ENCODE peak calls at places on chromosomes 7 and 10, in six cellular contexts. One of them, this sample, is unnamed.

GRCh38 chr10:31999261-31999660 is 57.0 kb downstream of the KIF5B start:
- DNase-seq in fibroblast of lung: peak
- DNase-seq in right cardiac atrium: no peak
- DNase-seq in A549: no peak
- DNase-seq in RWPE2: no peak
- DNase-seq in heart left ventricle: no peak
- DNase-seq in this sample: no peak

GRCh38 chr7:141551080-141551772 is at the start of gene AGK:
- DNase-seq in heart left ventricle: peak
- DNase-seq in fibroblast of lung: peak
- DNase-seq in A549: peak
- DNase-seq in RWPE2: peak
- DNase-seq in right cardiac atrium: peak
- DNase-seq in this sample: peak

GRCh38 chr10:81026597-81026996 is 488.9 kb downstream of the SH2D4B start:
- DNase-seq in right cardiac atrium: no peak
- DNase-seq in heart left ventricle: no peak
- DNase-seq in RWPE2: no peak
- DNase-seq in fibroblast of lung: peak
- DNase-seq in A549: no peak
- DNase-seq in this sample: no peak

GRCh38 chr10:68137174-68137573 is 27.9 kb downstream of the MYPN start:
- DNase-seq in A549: no peak
- DNase-seq in fibroblast of lung: peak
- DNase-seq in RWPE2: no peak
- DNase-seq in heart left ventricle: no peak
- DNase-seq in right cardiac atrium: no peak
- DNase-seq in this sample: no peak

GRCh38 chr10:34380816-34381215 is 434.3 kb downstream of the PARD3 start:
- DNase-seq in fibroblast of lung: no peak
- DNase-seq in heart left ventricle: no peak
- DNase-seq in A549: no peak
- DNase-seq in RWPE2: no peak
- DNase-seq in right cardiac atrium: no peak
- DNase-seq in this sample: no peak

GRCh38 chr10:64574371-64574770 is 1053.2 kb downstream of the REEP3 start:
- DNase-seq in right cardiac atrium: no peak
- DNase-seq in fibroblast of lung: no peak
- DNase-seq in RWPE2: no peak
- DNase-seq in heart left ventricle: no peak
- DNase-seq in A549: no peak
- DNase-seq in this sample: no peak

GRCh38 chr10:78853864-78854263 is 214.9 kb upstream of the ZMIZ1 start:
- DNase-seq in right cardiac atrium: no peak
- DNase-seq in heart left ventricle: no peak
- DNase-seq in fibroblast of lung: no peak
- DNase-seq in RWPE2: no peak
- DNase-seq in A549: peak
- DNase-seq in this sample: no peak

GRCh38 chr7:22571776-22572175 is 71.8 kb upstream of the STEAP1B start:
- DNase-seq in heart left ventricle: no peak
- DNase-seq in RWPE2: no peak
- DNase-seq in right cardiac atrium: no peak
- DNase-seq in A549: no peak
- DNase-seq in fibroblast of lung: no peak
- DNase-seq in this sample: no peak

GRCh38 chr10:91891285-91892001 is 17.8 kb downstream of the FGFBP3 start:
- DNase-seq in fibroblast of lung: peak
- DNase-seq in right cardiac atrium: no peak
- DNase-seq in heart left ventricle: no peak
- DNase-seq in A549: peak
- DNase-seq in RWPE2: no peak
- DNase-seq in this sample: no peak

GRCh38 chr10:78914502-78915330 is 154.1 kb upstream of the ZMIZ1 start:
- DNase-seq in heart left ventricle: no peak
- DNase-seq in right cardiac atrium: no peak
- DNase-seq in A549: no peak
- DNase-seq in fibroblast of lung: peak
- DNase-seq in RWPE2: no peak
- DNase-seq in this sample: no peak

GRCh38 chr10:132880148-132880981 is 62.0 kb downstream of the CFAP46 start:
- DNase-seq in right cardiac atrium: no peak
- DNase-seq in A549: no peak
- DNase-seq in fibroblast of lung: no peak
- DNase-seq in heart left ventricle: no peak
- DNase-seq in RWPE2: peak
- DNase-seq in this sample: no peak

DNA sequence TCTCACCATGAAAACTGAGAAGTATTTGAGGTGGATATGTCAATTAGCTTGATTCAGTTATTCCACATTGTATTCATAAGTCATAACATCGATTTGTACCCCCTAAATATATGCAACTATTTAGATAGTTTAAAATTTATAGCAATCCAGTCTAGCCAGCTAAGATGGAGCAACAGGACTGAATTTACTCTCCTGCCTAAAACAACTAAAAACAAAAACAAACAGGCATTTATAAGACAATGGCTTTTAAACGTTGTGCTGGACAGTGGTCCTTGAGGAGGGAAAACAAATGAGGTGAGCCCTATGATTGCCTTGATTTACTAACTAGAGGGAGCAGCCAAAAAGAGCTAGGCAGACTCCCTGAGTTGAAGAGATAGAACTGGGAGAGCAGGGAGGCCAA is 814 bp upstream of the GPAM start:
- DNase-seq in fibroblast of lung: no peak
- DNase-seq in right cardiac atrium: no peak
- DNase-seq in RWPE2: no peak
- DNase-seq in heart left ventricle: no peak
- DNase-seq in A549: no peak
- DNase-seq in this sample: no peak
- H3K27ac ChIP-seq in fibroblast of lung: no peak
- H3K27ac ChIP-seq in right cardiac atrium: no peak
- H3K27ac ChIP-seq in RWPE2: no peak
- H3K27ac ChIP-seq in heart left ventricle: peak
- H3K27ac ChIP-seq in A549: peak
- H3K27ac ChIP-seq in this sample: no peak

GRCh38 chr10:124669141-124669823 is 74.9 kb downstream of the FAM53B start:
- DNase-seq in right cardiac atrium: peak
- DNase-seq in RWPE2: no peak
- DNase-seq in A549: no peak
- DNase-seq in heart left ventricle: no peak
- DNase-seq in fibroblast of lung: no peak
- DNase-seq in this sample: no peak

GRCh38 chr10:124668517-124669051 is 75.6 kb downstream of the FAM53B start:
- DNase-seq in RWPE2: no peak
- DNase-seq in heart left ventricle: no peak
- DNase-seq in A549: no peak
- DNase-seq in fibroblast of lung: no peak
- DNase-seq in right cardiac atrium: peak
- DNase-seq in this sample: no peak

GRCh38 chr10:124670849-124671248 is 73.3 kb downstream of the FAM53B start:
- DNase-seq in A549: no peak
- DNase-seq in RWPE2: no peak
- DNase-seq in fibroblast of lung: no peak
- DNase-seq in right cardiac atrium: peak
- DNase-seq in heart left ventricle: no peak
- DNase-seq in this sample: no peak

GRCh38 chr10:124671486-124672075 is 72.6 kb downstream of the FAM53B start:
- DNase-seq in A549: peak
- DNase-seq in fibroblast of lung: peak
- DNase-seq in right cardiac atrium: peak
- DNase-seq in RWPE2: no peak
- DNase-seq in heart left ventricle: peak
- DNase-seq in this sample: no peak

DNA sequence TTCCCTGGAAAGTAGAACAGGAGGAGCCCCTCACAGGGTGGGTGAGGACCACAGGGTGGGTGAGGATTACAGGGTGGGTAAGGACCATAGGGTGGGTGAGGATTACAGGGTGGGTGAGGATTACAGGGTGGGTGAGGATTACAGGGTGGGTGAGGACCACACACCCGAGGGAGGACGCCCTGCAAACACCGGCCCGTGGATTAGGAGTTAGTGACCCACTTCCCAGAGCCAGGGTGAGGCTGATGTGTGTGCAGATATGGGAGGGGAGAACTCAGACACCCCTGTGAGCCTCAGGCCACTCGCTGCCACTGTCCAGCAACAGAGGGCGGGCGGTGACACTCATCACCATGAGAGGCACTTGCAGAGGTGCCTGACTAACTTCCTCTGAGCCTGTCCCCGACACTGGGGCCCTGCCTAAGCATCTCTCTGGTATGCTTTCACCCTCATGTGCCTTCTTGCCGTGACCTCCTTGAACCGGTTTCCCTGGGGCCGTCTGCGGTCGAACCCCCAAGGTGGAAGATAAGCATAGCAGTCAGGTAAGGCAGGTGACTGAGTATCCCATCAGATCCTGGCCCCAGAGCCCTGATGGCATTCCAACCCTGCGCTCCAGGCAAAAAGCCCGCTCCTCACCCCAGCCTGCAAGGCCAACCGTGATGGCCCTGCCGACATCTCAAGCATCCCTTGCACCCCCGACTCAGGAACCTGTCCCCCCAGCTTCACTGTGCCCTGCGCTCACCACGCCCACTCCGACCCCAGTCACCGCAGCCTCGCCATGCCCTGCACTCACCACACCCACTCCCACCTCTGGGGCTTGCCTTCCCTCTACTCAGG is 74.1 kb downstream of the FAM53B start:
- DNase-seq in RWPE2: no peak
- DNase-seq in right cardiac atrium: peak
- DNase-seq in fibroblast of lung: no peak
- DNase-seq in A549: no peak
- DNase-seq in heart left ventricle: no peak
- DNase-seq in this sample: no peak
- H3K27ac ChIP-seq in RWPE2: no peak
- H3K27ac ChIP-seq in right cardiac atrium: peak
- H3K27ac ChIP-seq in fibroblast of lung: no peak
- H3K27ac ChIP-seq in A549: no peak
- H3K27ac ChIP-seq in heart left ventricle: no peak
- H3K27ac ChIP-seq in this sample: no peak

GRCh38 chr7:130988443-130988842 is 254.4 kb upstream of the KLF14 start:
- DNase-seq in fibroblast of lung: peak
- DNase-seq in heart left ventricle: no peak
- DNase-seq in A549: no peak
- DNase-seq in RWPE2: no peak
- DNase-seq in right cardiac atrium: no peak
- DNase-seq in this sample: no peak

GRCh38 chr7:130986271-130986690 is 252.3 kb upstream of the KLF14 start:
- DNase-seq in heart left ventricle: no peak
- DNase-seq in fibroblast of lung: no peak
- DNase-seq in right cardiac atrium: no peak
- DNase-seq in A549: no peak
- DNase-seq in RWPE2: no peak
- DNase-seq in this sample: no peak

GRCh38 chr7:130990178-130990832 is 256.3 kb upstream of the KLF14 start:
- DNase-seq in RWPE2: no peak
- DNase-seq in heart left ventricle: no peak
- DNase-seq in fibroblast of lung: no peak
- DNase-seq in right cardiac atrium: no peak
- DNase-seq in A549: no peak
- DNase-seq in this sample: no peak

GRCh38 chr7:130987092-130987491 is 253.1 kb upstream of the KLF14 start:
- DNase-seq in heart left ventricle: no peak
- DNase-seq in A549: peak
- DNase-seq in right cardiac atrium: no peak
- DNase-seq in RWPE2: no peak
- DNase-seq in fibroblast of lung: peak
- DNase-seq in this sample: no peak

DNA sequence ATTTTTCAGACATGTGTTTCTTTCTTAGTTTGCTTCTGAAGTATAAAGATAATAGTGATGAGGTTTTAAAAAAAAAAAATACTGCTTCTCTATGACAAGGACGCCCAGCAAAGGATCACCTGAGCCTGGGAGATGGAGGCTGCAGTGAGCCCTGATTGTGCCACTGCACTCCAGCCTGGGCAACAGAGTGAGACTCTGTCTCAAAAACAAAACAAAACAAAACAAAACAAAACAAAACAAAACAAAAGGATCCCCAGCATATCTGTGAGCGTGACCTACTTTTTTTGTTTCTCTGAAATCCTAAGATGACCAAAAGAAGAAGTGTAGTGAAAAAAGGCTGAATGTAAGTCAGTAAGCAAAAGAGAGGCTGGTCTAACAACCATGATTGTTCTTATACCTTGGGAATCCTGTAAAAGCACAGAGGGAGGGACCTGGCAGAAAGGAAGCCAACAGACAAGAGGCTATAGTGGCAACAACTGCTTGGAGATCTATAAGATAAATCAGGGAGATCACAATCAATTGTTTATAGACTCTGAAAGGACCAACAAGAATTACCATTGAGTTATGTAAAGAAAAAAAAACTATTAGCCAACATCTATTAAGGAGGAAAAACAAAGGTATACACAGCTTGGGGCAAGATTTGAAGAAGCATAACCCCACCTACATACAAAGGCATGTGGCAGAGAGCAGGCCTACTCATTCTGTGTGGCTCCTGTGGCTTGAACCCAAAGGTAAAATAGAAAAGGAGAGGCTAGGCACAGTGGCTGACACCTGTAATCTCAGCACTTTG is 255.2 kb upstream of the KLF14 start:
- DNase-seq in heart left ventricle: no peak
- DNase-seq in fibroblast of lung: no peak
- DNase-seq in A549: no peak
- DNase-seq in RWPE2: no peak
- DNase-seq in right cardiac atrium: no peak
- DNase-seq in this sample: no peak
- H3K27ac ChIP-seq in heart left ventricle: peak
- H3K27ac ChIP-seq in fibroblast of lung: peak
- H3K27ac ChIP-seq in A549: no peak
- H3K27ac ChIP-seq in RWPE2: no peak
- H3K27ac ChIP-seq in right cardiac atrium: no peak
- H3K27ac ChIP-seq in this sample: no peak

GRCh38 chr7:2242541-2243482 is 786 bp downstream of the NUDT1 start:
- DNase-seq in RWPE2: no peak
- DNase-seq in heart left ventricle: no peak
- DNase-seq in right cardiac atrium: no peak
- DNase-seq in A549: peak
- DNase-seq in fibroblast of lung: peak
- DNase-seq in this sample: no peak

GRCh38 chr7:2245883-2246679 is 4.1 kb downstream of the NUDT1 start:
- DNase-seq in right cardiac atrium: no peak
- DNase-seq in A549: no peak
- DNase-seq in RWPE2: no peak
- DNase-seq in fibroblast of lung: no peak
- DNase-seq in heart left ventricle: peak
- DNase-seq in this sample: no peak

GRCh38 chr7:2244404-2244803 is 2.4 kb downstream of the NUDT1 start:
- DNase-seq in RWPE2: no peak
- DNase-seq in fibroblast of lung: no peak
- DNase-seq in right cardiac atrium: no peak
- DNase-seq in heart left ventricle: no peak
- DNase-seq in A549: no peak
- DNase-seq in this sample: no peak

GRCh38 chr7:2241580-2242540 is at the start of the genes MRM2 and NUDT1:
- DNase-seq in heart left ventricle: peak
- DNase-seq in fibroblast of lung: peak
- DNase-seq in RWPE2: peak
- DNase-seq in right cardiac atrium: peak
- DNase-seq in A549: peak
- DNase-seq in this sample: no peak

DNA sequence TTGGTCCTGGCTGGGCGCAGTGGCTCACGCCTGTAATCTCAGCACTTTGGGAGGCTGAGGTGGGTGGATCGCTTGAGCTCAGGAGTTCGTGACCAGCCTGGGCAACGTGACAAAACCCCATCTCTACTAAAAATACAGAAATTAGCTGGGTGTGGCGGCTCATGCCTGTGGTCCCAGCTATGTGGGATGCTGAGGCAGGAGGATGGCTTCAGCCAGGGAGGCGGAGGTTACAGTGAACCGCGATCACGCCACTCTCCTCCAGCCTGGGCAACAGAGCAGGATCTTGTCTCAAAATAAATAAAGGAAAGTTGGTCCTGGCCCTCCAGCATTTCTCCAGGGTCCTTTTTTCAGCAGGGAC is 1.4 kb downstream of the NUDT1 start:
- DNase-seq in fibroblast of lung: peak
- DNase-seq in heart left ventricle: no peak
- DNase-seq in right cardiac atrium: no peak
- DNase-seq in RWPE2: no peak
- DNase-seq in A549: no peak
- DNase-seq in this sample: no peak
- H3K27ac ChIP-seq in fibroblast of lung: no peak
- H3K27ac ChIP-seq in heart left ventricle: no peak
- H3K27ac ChIP-seq in right cardiac atrium: no peak
- H3K27ac ChIP-seq in RWPE2: no peak
- H3K27ac ChIP-seq in A549: no peak
- H3K27ac ChIP-seq in this sample: no peak

This sample was measured in epithelial cell of prostate.